ENCODE peak calls at places on chromosomes 3 and 15, in six cellular contexts. Z is stimulated activated naive CD4-positive, alpha-beta T cell; D is SW480; S is NCI-H1105; T is mammary epithelial cell; J is left cardiac atrium. E is an unnamed sample.
A peak's percentile ranks its signal among the peaks of the same experiment; 100 is the strongest.

GRCh38 chr3:185823280-185824044 is 1.4 kb downstream of the IGF2BP2 start:
- DNase-seq in T (peak; percentile 44), J (peak; percentile 51), S (peak; percentile 19), Z (no peak), D (peak; percentile 55), E (peak; percentile 49)

GRCh38 chr3:54830658-54831057 is 97.2 kb downstream of the LRTM1 start:
- DNase-seq in D (peak; percentile 30), S (no peak), J (no peak), T (no peak), Z (no peak), E (peak; percentile 20)

GRCh38 chr15:31342781-31343626 is 16.4 kb downstream of the KLF13 start:
- DNase-seq in Z (no peak), S (no peak), J (no peak), D (no peak), T (no peak), E (no peak)

GRCh38 chr3:179713643-179714090 is 60.8 kb downstream of the USP13 start:
- DNase-seq in J (no peak), Z (no peak), D (no peak), T (no peak), S (no peak), E (peak; percentile 44)

GRCh38 chr3:8886556-8886955 is 76.7 kb downstream of the RAD18 start:
- DNase-seq in Z (no peak), T (peak; percentile 19), S (no peak), J (no peak), D (no peak), E (peak; percentile 70)

GRCh38 chr3:169668957-169669681 is 5.6 kb upstream of the MECOM start:
- DNase-seq in D (peak; percentile 85), S (peak; percentile 97), T (peak; percentile 67), Z (no peak), J (peak; percentile 86), E (peak; percentile 82)

GRCh38 chr3:10526366-10526765 is 21.0 kb upstream of the ATP2B2 start:
- DNase-seq in Z (no peak), J (no peak), D (no peak), T (no peak), S (no peak), E (no peak)

GRCh38 chr3:45010718-45011355 is 15.3 kb upstream of the CLEC3B start:
- DNase-seq in D (no peak), J (no peak), Z (no peak), T (peak; percentile 77), S (no peak), E (peak; percentile 94)

GRCh38 chr15:92069308-92070244 is 216.1 kb downstream of the SLCO3A1 start:
- DNase-seq in J (peak; percentile 55), S (no peak), Z (no peak), D (peak; percentile 83), T (peak; percentile 94), E (peak; percentile 94)

GRCh38 chr3:52232279-52233107 is 6.5 kb downstream of the TWF2 start:
- DNase-seq in Z (no peak), J (no peak), T (no peak), S (no peak), D (no peak), E (no peak)

GRCh38 chr3:186589115-186589514 is 18.6 kb downstream of the DNAJB11 start:
- DNase-seq in S (no peak), Z (no peak), J (no peak), D (no peak), T (peak; percentile 36), E (no peak)

GRCh38 chr3:115321396-115321795 is 174.3 kb upstream of the ZBTB20 start:
- DNase-seq in J (no peak), Z (no peak), T (peak; percentile 51), S (no peak), D (peak; percentile 54), E (no peak)

GRCh38 chr3:15315003-15315402 is 17.4 kb downstream of the SH3BP5 start:
- DNase-seq in S (no peak), T (no peak), J (no peak), Z (no peak), D (no peak), E (no peak)

GRCh38 chr3:183913580-183913920 is 28.9 kb upstream of the PARL start:
- DNase-seq in T (no peak), D (no peak), J (no peak), Z (no peak), S (no peak), E (no peak)

GRCh38 chr3:100902572-100902971 is 90.6 kb downstream of the ABI3BP start:
- DNase-seq in J (no peak), Z (no peak), S (no peak), T (no peak), D (no peak), E (no peak)

GRCh38 chr3:129310111-129310601 is 31.5 kb downstream of the HMCES start:
- DNase-seq in T (peak; percentile 100), Z (no peak), J (no peak), D (peak; percentile 61), S (peak; percentile 50), E (peak; percentile 65)

GRCh38 chr3:72161870-72162617 is 377.1 kb upstream of the PROK2 start:
- DNase-seq in D (no peak), J (peak; percentile 47), T (peak; percentile 48), Z (no peak), S (peak; percentile 22), E (peak; percentile 89)

GRCh38 chr15:101162701-101163483 is 89.0 kb downstream of the CHSY1 start:
- DNase-seq in T (no peak), S (no peak), J (peak; percentile 85), Z (no peak), D (no peak), E (no peak)

GRCh38 chr3:187798531-187799520 is 53.6 kb upstream of the BCL6 start:
- DNase-seq in Z (no peak), S (no peak), T (no peak), D (no peak), J (no peak), E (no peak)

GRCh38 chr3:31370093-31370666 is 162.5 kb upstream of the STT3B start:
- DNase-seq in S (no peak), Z (no peak), T (no peak), J (no peak), D (no peak), E (no peak)

GRCh38 chr3:188331166-188331565 is 177.2 kb downstream of the LPP start:
- DNase-seq in S (no peak), Z (no peak), J (no peak), D (no peak), T (no peak), E (no peak)

GRCh38 chr3:146513386-146514051 is 30.9 kb downstream of the PLSCR1 start:
- DNase-seq in T (peak; percentile 32), S (no peak), D (no peak), J (no peak), Z (no peak), E (peak; percentile 38)

GRCh38 chr15:58525926-58526538 is 94.2 kb downstream of the LIPC start:
- DNase-seq in S (no peak), D (no peak), Z (no peak), J (no peak), T (no peak), E (peak; percentile 7)

GRCh38 chr3:48662753-48663488 is at the start of gene CELSR3:
- DNase-seq in J (peak; percentile 79), T (peak; percentile 87), S (peak; percentile 69), D (peak; percentile 92), Z (no peak), E (peak; percentile 88)

GRCh38 chr15:85667491-85668424 is 127.0 kb downstream of the KLHL25 start:
- DNase-seq in T (peak; percentile 94), D (no peak), J (peak; percentile 58), Z (peak; percentile 41), S (no peak), E (peak; percentile 100)

GRCh38 chr3:188310270-188310710 is 156.3 kb downstream of the LPP start:
- DNase-seq in S (no peak), Z (no peak), D (no peak), J (no peak), T (no peak), E (no peak)

GRCh38 chr3:115784739-115785571 is 161.6 kb downstream of the GAP43 start:
- DNase-seq in J (no peak), Z (no peak), D (peak; percentile 91), T (peak; percentile 53), S (no peak), E (peak; percentile 80)

GRCh38 chr3:167030059-167030458 is 350.0 kb downstream of the ZBBX start:
- DNase-seq in D (no peak), J (no peak), Z (no peak), T (no peak), S (peak; percentile 36), E (no peak)

GRCh38 chr15:85581495-85581894 is 201.1 kb downstream of the AKAP13 start:
- DNase-seq in Z (peak; percentile 7), D (no peak), T (no peak), J (peak; percentile 66), S (no peak), E (peak; percentile 30)

GRCh38 chr15:43095243-43095642 is 10.6 kb downstream of the UBR1 start:
- DNase-seq in D (no peak), S (no peak), Z (no peak), J (no peak), T (no peak), E (peak; percentile 14)

E was measured in kidney tubule cell.